ENCODE peak calls at places on chromosomes 2 and 18, in ten cellular contexts. U, Y, Q, A, I, C, F, H, W and L are unnamed samples.

GRCh38 chr2:121303531-121304263 is 18.7 kb upstream of the TFCP2L1 start:
- DNase-seq in U (no peak), Y (peak), Q (no peak), A (no peak), I (peak), C (no peak), F (no peak), H (no peak), W (no peak), L (no peak)

GRCh38 chr2:152781210-152781609 is 62.8 kb downstream of the ARL6IP6 start:
- DNase-seq in U (peak), Y (no peak), Q (no peak), A (no peak), I (no peak), C (no peak), F (no peak), H (no peak), W (no peak), L (no peak)

GRCh38 chr2:217085543-217085942 is 225.7 kb upstream of the TNP1 start:
- DNase-seq in U (no peak), Y (peak), Q (no peak), A (no peak), I (no peak), C (no peak), F (peak), H (no peak), W (no peak), L (no peak)

GRCh38 chr2:241869087-241869961 is at the start of gene RTP5:
- DNase-seq in U (no peak), Y (no peak), Q (no peak), A (no peak), I (no peak), C (no peak), F (no peak), H (no peak), W (no peak), L (no peak)

GRCh38 chr2:23425886-23426283 is 40.9 kb downstream of the KLHL29 start:
- DNase-seq in U (no peak), Y (peak), Q (no peak), A (no peak), I (peak), C (no peak), F (no peak), H (no peak), W (no peak), L (no peak)

GRCh38 chr18:54260376-54261072 is 8.8 kb upstream of the POLI start:
- DNase-seq in U (no peak), Y (no peak), Q (no peak), A (no peak), I (no peak), C (no peak), F (peak), H (no peak), W (no peak), L (no peak)

GRCh38 chr18:1438458-1438910 is 533.8 kb downstream of the ADCYAP1 start:
- DNase-seq in U (no peak), Y (no peak), Q (no peak), A (no peak), I (no peak), C (no peak), F (no peak), H (no peak), W (no peak), L (no peak)

GRCh38 chr2:70995227-70995729 is 605 bp upstream of the TEX261 start:
- DNase-seq in U (peak), Y (peak), Q (peak), A (no peak), I (peak), C (peak), F (peak), H (no peak), W (no peak), L (peak)

GRCh38 chr2:237075749-237076599 is 9.7 kb upstream of the COPS8 start:
- DNase-seq in U (no peak), Y (no peak), Q (no peak), A (no peak), I (no peak), C (no peak), F (no peak), H (no peak), W (no peak), L (no peak)

GRCh38 chr2:100274566-100275199 is 47.6 kb downstream of the LONRF2 start:
- DNase-seq in U (no peak), Y (peak), Q (no peak), A (no peak), I (no peak), C (no peak), F (no peak), H (no peak), W (no peak), L (no peak)

GRCh38 chr2:50538137-50538536 is 493.8 kb downstream of the NRXN1 start:
- DNase-seq in U (no peak), Y (no peak), Q (no peak), A (no peak), I (no peak), C (no peak), F (no peak), H (no peak), W (no peak), L (no peak)

GRCh38 chr2:173258704-173259103 is 96.0 kb upstream of the CDCA7 start:
- DNase-seq in U (no peak), Y (no peak), Q (no peak), A (no peak), I (no peak), C (no peak), F (no peak), H (no peak), W (no peak), L (no peak)

GRCh38 chr2:207214446-207214845 is 48.7 kb upstream of the KLF7 start:
- DNase-seq in U (no peak), Y (no peak), Q (no peak), A (no peak), I (no peak), C (no peak), F (no peak), H (no peak), W (no peak), L (no peak)